ENCODE peak calls at places on chromosomes 12 and 14, in seven cellular contexts. Z is Caco-2, K is fibroblast of pulmonary artery, L is right lobe of liver, U is WTC11, B is dorsolateral prefrontal cortex, A is GM13976. I is an unnamed sample.

GRCh38 chr12:17079251-17079909 is 473.4 kb upstream of the LMO3 start:
- DNase-seq in Z (no peak), K (no peak), B (no peak), L (no peak), U (no peak), A (no peak), I (no peak)

GRCh38 chr12:44876554-44877275 is 600 bp upstream of the NELL2 start:
- DNase-seq in A (peak), U (peak), B (peak), L (peak), Z (peak), K (peak), I (peak)

GRCh38 chr14:76257111-76257803 is 105.5 kb downstream of the GPATCH2L start:
- DNase-seq in B (no peak), U (no peak), A (no peak), K (peak), L (no peak), Z (no peak), I (no peak)

GRCh38 chr12:96719671-96720362 is 187.2 kb upstream of the NEDD1 start:
- DNase-seq in Z (no peak), A (peak), U (no peak), B (no peak), K (peak), L (no peak), I (peak)

GRCh38 chr12:13896063-13896626 is 85.3 kb downstream of the GRIN2B start:
- DNase-seq in K (no peak), L (no peak), U (no peak), A (no peak), B (no peak), Z (no peak), I (no peak)

GRCh38 chr12:48165089-48166031 is 8.0 kb upstream of the ASB8 start:
- DNase-seq in Z (no peak), A (peak), B (peak), K (peak), L (no peak), U (peak), I (peak)

GRCh38 chr12:54890339-54890738 is 36.0 kb downstream of the MUCL1 start:
- DNase-seq in Z (no peak), L (no peak), U (no peak), B (no peak), A (no peak), K (no peak), I (no peak)

GRCh38 chr14:63840981-63841380 is 11.8 kb upstream of the SYNE2 start:
- DNase-seq in Z (no peak), K (no peak), L (peak), U (peak), A (no peak), B (no peak), I (no peak)

GRCh38 chr14:52241102-52241793 is 26.2 kb upstream of the PTGDR start:
- DNase-seq in Z (no peak), B (no peak), U (no peak), K (peak), L (no peak), A (no peak), I (no peak)

GRCh38 chr14:72607386-72608125 is 286.3 kb downstream of the DPF3 start:
- DNase-seq in U (no peak), Z (no peak), K (no peak), B (no peak), A (no peak), L (no peak), I (no peak)

GRCh38 chr14:43471595-43471994 is 1035.5 kb downstream of the FSCB start:
- DNase-seq in A (no peak), B (no peak), L (no peak), U (no peak), Z (no peak), K (no peak), I (no peak)

GRCh38 chr12:15188136-15188535 is 33.1 kb downstream of the RERG start:
- DNase-seq in B (no peak), A (no peak), L (no peak), Z (no peak), U (no peak), K (no peak), I (no peak)

GRCh38 chr12:126093911-126094310 is 1028.7 kb downstream of the AACS start:
- DNase-seq in Z (no peak), K (peak), L (no peak), U (no peak), A (no peak), B (no peak), I (no peak)

GRCh38 chr14:68854421-68854820 is 61.6 kb upstream of the ZFP36L1 start:
- DNase-seq in Z (no peak), B (no peak), U (no peak), K (no peak), A (no peak), L (no peak), I (no peak)

GRCh38 chr12:6387541-6387940 is 3.6 kb downstream of the LTBR start:
- DNase-seq in Z (no peak), B (no peak), A (no peak), K (no peak), L (no peak), U (no peak), I (no peak)

GRCh38 chr12:111180830-111181726 is 187.8 kb downstream of the PHETA1 start:
- DNase-seq in K (peak), L (peak), A (no peak), Z (no peak), U (no peak), B (no peak), I (no peak)

GRCh38 chr12:69929531-69929930 is 104.5 kb downstream of the MYRFL start:
- DNase-seq in B (no peak), U (no peak), L (no peak), Z (no peak), A (no peak), K (peak), I (no peak)

GRCh38 chr12:40198601-40199000 is 26.2 kb upstream of the LRRK2 start:
- DNase-seq in A (no peak), L (no peak), U (no peak), B (no peak), Z (no peak), K (no peak), I (no peak)

GRCh38 chr12:110343921-110344555 is 59.5 kb downstream of the ANAPC7 start:
- DNase-seq in Z (no peak), K (no peak), A (no peak), L (no peak), B (no peak), U (no peak), I (no peak)

GRCh38 chr14:98494582-98494981 is 777.4 kb downstream of the BCL11B start:
- DNase-seq in L (no peak), Z (no peak), K (no peak), A (no peak), B (no peak), U (no peak), I (no peak)

GRCh38 chr12:7144414-7145120 is 14.4 kb downstream of the CLSTN3 start:
- DNase-seq in K (peak), B (no peak), Z (peak), L (peak), U (no peak), A (peak), I (peak)

GRCh38 chr12:69851976-69852375 is 26.9 kb downstream of the MYRFL start:
- DNase-seq in Z (no peak), U (no peak), K (peak), L (no peak), A (no peak), B (no peak), I (no peak)

GRCh38 chr14:86196476-86196875 is 666.5 kb downstream of the FLRT2 start:
- DNase-seq in A (no peak), K (no peak), U (no peak), L (no peak), Z (no peak), B (no peak), I (no peak)

GRCh38 chr14:50530794-50531193 is 1.6 kb downstream of the MAP4K5 start:
- DNase-seq in U (no peak), Z (no peak), L (no peak), B (no peak), K (no peak), A (no peak), I (no peak)

GRCh38 chr14:35386673-35387125 is 17.9 kb downstream of the NFKBIA start:
- DNase-seq in U (no peak), Z (no peak), A (no peak), K (no peak), B (no peak), L (no peak), I (no peak)

GRCh38 chr12:130102266-130102665 is 60.0 kb upstream of the FZD10 start:
- DNase-seq in L (no peak), A (no peak), B (no peak), U (no peak), Z (no peak), K (no peak), I (no peak)

GRCh38 chr14:30621354-30621953 is 665 bp upstream of the SCFD1 start:
- DNase-seq in B (peak), Z (no peak), K (peak), L (peak), A (peak), U (no peak), I (no peak)

GRCh38 chr14:54257424-54257823 is 139.4 kb upstream of the CDKN3 start:
- DNase-seq in Z (no peak), B (no peak), K (no peak), L (no peak), U (no peak), A (no peak), I (no peak)

GRCh38 chr14:21069388-21070082 is 569 bp upstream of the ARHGEF40 start:
- DNase-seq in U (peak), A (peak), K (peak), B (peak), Z (no peak), L (peak), I (peak)

GRCh38 chr14:76876076-76876475 is 49.9 kb downstream of the LRRC74A start:
- DNase-seq in U (peak), K (peak), L (peak), B (peak), Z (peak), A (peak), I (peak)

GRCh38 chr12:123227581-123228258 is 5.2 kb downstream of the MPHOSPH9 start:
- DNase-seq in U (no peak), A (no peak), B (no peak), L (no peak), K (no peak), Z (no peak), I (no peak)

GRCh38 chr14:61444215-61444768 is 122.9 kb downstream of the PRKCH start:
- DNase-seq in B (no peak), U (no peak), K (no peak), A (peak), L (peak), Z (no peak), I (peak)

GRCh38 chr12:31740618-31741017 is 11.8 kb upstream of the AMN1 start:
- DNase-seq in Z (no peak), U (no peak), B (no peak), K (no peak), L (no peak), A (no peak), I (no peak)

GRCh38 chr12:117404940-117405339 is 43.5 kb upstream of the NOS1 start:
- DNase-seq in A (no peak), K (no peak), B (no peak), L (no peak), Z (no peak), U (no peak), I (no peak)

GRCh38 chr12:27048822-27049752 is 26.7 kb downstream of the MED21 start:
- DNase-seq in L (no peak), U (no peak), Z (no peak), K (peak), A (no peak), B (no peak), I (no peak)

GRCh38 chr12:90274407-90274806 is 565.8 kb upstream of the ATP2B1 start:
- DNase-seq in U (no peak), K (no peak), A (no peak), Z (no peak), L (no peak), B (no peak), I (no peak)
- TF ChIP-seq CTCF in U (no peak), K (no peak), A (peak), Z (no peak), L (no peak), B (no peak), I (peak)

GRCh38 chr12:76714415-76714814 is 49.5 kb upstream of the ZDHHC17 start:
- DNase-seq in B (no peak), K (no peak), A (no peak), Z (no peak), U (no peak), L (no peak), I (no peak)

GRCh38 chr12:76711241-76711640 is 52.7 kb upstream of the ZDHHC17 start:
- DNase-seq in B (no peak), L (no peak), A (no peak), K (no peak), Z (no peak), U (no peak), I (no peak)

GRCh38 chr12:76714861-76715260 is 49.1 kb upstream of the ZDHHC17 start:
- DNase-seq in B (no peak), K (no peak), A (no peak), U (no peak), Z (no peak), L (no peak), I (no peak)

GRCh38 chr12:76713986-76714385 is 49.9 kb upstream of the ZDHHC17 start:
- DNase-seq in A (no peak), Z (no peak), L (no peak), B (no peak), U (no peak), K (no peak), I (no peak)

GRCh38 chr12:76713130-76713529 is 50.8 kb upstream of the ZDHHC17 start:
- DNase-seq in L (no peak), K (peak), B (no peak), Z (no peak), A (no peak), U (peak), I (no peak)
- TF ChIP-seq CTCF in L (no peak), K (no peak), B (no peak), Z (no peak), A (no peak), U (no peak), I (no peak)

DNA sequence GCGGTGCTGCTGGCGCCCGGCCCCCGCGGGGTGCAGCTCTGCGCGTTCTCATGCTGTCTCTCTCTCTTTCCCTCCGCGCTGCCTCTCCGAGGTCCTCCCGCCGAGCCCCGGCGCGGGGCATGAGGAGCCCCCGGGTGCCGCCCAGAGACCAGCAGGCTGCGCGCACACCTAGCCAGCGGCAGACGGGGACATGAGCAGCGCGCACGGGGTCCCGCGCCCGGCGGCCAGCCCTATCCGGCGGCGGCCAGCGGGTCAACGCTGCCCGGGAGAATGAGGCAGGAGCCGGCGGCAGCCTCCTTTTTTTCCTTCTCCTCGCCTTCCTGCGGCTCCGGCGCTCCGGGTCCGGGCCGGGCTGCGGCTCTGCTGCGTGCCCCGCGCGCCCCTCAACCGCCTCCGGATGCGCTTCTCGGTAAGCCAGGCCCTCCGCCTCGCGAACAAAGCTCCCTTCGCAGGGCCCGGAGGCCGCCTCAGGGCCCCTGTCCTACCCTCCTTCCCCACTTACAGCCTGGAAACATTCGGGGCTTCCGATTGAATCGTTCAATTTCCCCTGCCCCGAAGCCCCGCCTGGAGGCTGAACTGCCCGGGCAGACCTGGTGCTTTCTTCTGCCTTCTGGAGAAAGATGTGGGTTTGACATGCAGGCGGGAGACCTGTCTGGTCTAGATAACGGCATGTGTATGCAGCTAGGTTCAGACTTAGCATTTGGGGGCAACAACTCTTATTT is at the start of gene TUNAR:
- DNase-seq in K (peak), U (peak), A (peak), B (no peak), L (no peak), Z (no peak), I (no peak)
- TF ChIP-seq CTCF in K (peak), U (no peak), A (no peak), B (no peak), L (no peak), Z (no peak), I (no peak)

GRCh38 chr14:104870368-104871144 is 5.5 kb downstream of the CEP170B start:
- DNase-seq in L (peak), A (no peak), B (no peak), K (no peak), Z (no peak), U (peak), I (no peak)
- TF ChIP-seq CTCF in L (peak), A (no peak), B (no peak), K (peak), Z (no peak), U (peak), I (peak)